ENCODE peak calls at places on chromosomes 13 and 19, in six cellular contexts. One of them, this sample, is unnamed.
A peak's percentile ranks its signal among the peaks of the same experiment; 100 is the strongest.

GRCh38 chr13:108962652-108963051 is 333.2 kb downstream of the MYO16 start:
- DNase-seq in brain microvascular endothelial cell: no peak
- DNase-seq in fibroblast of pulmonary artery: peak; percentile 43
- DNase-seq in Karpas-422: no peak
- DNase-seq in fibroblast of mammary gland: no peak
- DNase-seq in lower leg skin: no peak
- DNase-seq in this sample: no peak

GRCh38 chr19:1136918-1137317 is 33.1 kb downstream of the GPX4 start:
- DNase-seq in brain microvascular endothelial cell: no peak
- DNase-seq in fibroblast of pulmonary artery: no peak
- DNase-seq in Karpas-422: no peak
- DNase-seq in fibroblast of mammary gland: no peak
- DNase-seq in lower leg skin: no peak
- DNase-seq in this sample: no peak

GRCh38 chr19:4676955-4677731 is 7.0 kb upstream of the MYDGF start:
- DNase-seq in brain microvascular endothelial cell: peak; percentile 35
- DNase-seq in fibroblast of pulmonary artery: peak; percentile 56
- DNase-seq in Karpas-422: peak; percentile 84
- DNase-seq in fibroblast of mammary gland: peak; percentile 62
- DNase-seq in lower leg skin: no peak
- DNase-seq in this sample: no peak

GRCh38 chr19:14023404-14024235 is 4.3 kb upstream of the RLN3 start:
- DNase-seq in brain microvascular endothelial cell: peak; percentile 39
- DNase-seq in fibroblast of pulmonary artery: peak; percentile 69
- DNase-seq in Karpas-422: peak; percentile 61
- DNase-seq in fibroblast of mammary gland: no peak
- DNase-seq in lower leg skin: no peak
- DNase-seq in this sample: no peak

GRCh38 chr13:83819611-83820010 is 62.7 kb downstream of the SLITRK1 start:
- DNase-seq in brain microvascular endothelial cell: no peak
- DNase-seq in fibroblast of pulmonary artery: no peak
- DNase-seq in Karpas-422: no peak
- DNase-seq in fibroblast of mammary gland: peak; percentile 19
- DNase-seq in lower leg skin: no peak
- DNase-seq in this sample: no peak

GRCh38 chr19:14943601-14944000 is 2.3 kb downstream of the OR7C2 start:
- DNase-seq in brain microvascular endothelial cell: no peak
- DNase-seq in fibroblast of pulmonary artery: peak; percentile 51
- DNase-seq in Karpas-422: no peak
- DNase-seq in fibroblast of mammary gland: peak; percentile 1
- DNase-seq in lower leg skin: no peak
- DNase-seq in this sample: no peak

GRCh38 chr19:4930664-4931063 is 21.4 kb downstream of the UHRF1 start:
- DNase-seq in brain microvascular endothelial cell: no peak
- DNase-seq in fibroblast of pulmonary artery: no peak
- DNase-seq in Karpas-422: no peak
- DNase-seq in fibroblast of mammary gland: peak; percentile 93
- DNase-seq in lower leg skin: no peak
- DNase-seq in this sample: no peak

GRCh38 chr13:110380359-110381028 is 73.4 kb downstream of the COL4A2 start:
- DNase-seq in brain microvascular endothelial cell: peak; percentile 94
- DNase-seq in fibroblast of pulmonary artery: peak; percentile 89
- DNase-seq in Karpas-422: no peak
- DNase-seq in fibroblast of mammary gland: peak; percentile 89
- DNase-seq in lower leg skin: no peak
- DNase-seq in this sample: no peak

GRCh38 chr13:114096811-114097503 is 35.5 kb downstream of the RASA3 start:
- DNase-seq in brain microvascular endothelial cell: no peak
- DNase-seq in fibroblast of pulmonary artery: no peak
- DNase-seq in Karpas-422: no peak
- DNase-seq in fibroblast of mammary gland: no peak
- DNase-seq in lower leg skin: peak; percentile 73
- DNase-seq in this sample: no peak

GRCh38 chr19:48772503-48772953 is 17.2 kb downstream of the FGF21 start:
- DNase-seq in brain microvascular endothelial cell: no peak
- DNase-seq in fibroblast of pulmonary artery: no peak
- DNase-seq in Karpas-422: no peak
- DNase-seq in fibroblast of mammary gland: peak; percentile 34
- DNase-seq in lower leg skin: no peak
- DNase-seq in this sample: no peak

GRCh38 chr19:47447470-47448359 is 24.0 kb downstream of the SLC8A2 start:
- DNase-seq in brain microvascular endothelial cell: peak; percentile 23
- DNase-seq in fibroblast of pulmonary artery: peak; percentile 49
- DNase-seq in Karpas-422: peak; percentile 80
- DNase-seq in fibroblast of mammary gland: peak; percentile 41
- DNase-seq in lower leg skin: no peak
- DNase-seq in this sample: no peak

GRCh38 chr13:95564948-95565347 is 12.4 kb downstream of the CLDN10 start:
- DNase-seq in brain microvascular endothelial cell: no peak
- DNase-seq in fibroblast of pulmonary artery: peak; percentile 93
- DNase-seq in Karpas-422: no peak
- DNase-seq in fibroblast of mammary gland: peak; percentile 70
- DNase-seq in lower leg skin: no peak
- DNase-seq in this sample: no peak

GRCh38 chr19:35508129-35508528 is 5.3 kb downstream of the DMKN start:
- DNase-seq in brain microvascular endothelial cell: no peak
- DNase-seq in fibroblast of pulmonary artery: no peak
- DNase-seq in Karpas-422: no peak
- DNase-seq in fibroblast of mammary gland: no peak
- DNase-seq in lower leg skin: no peak
- DNase-seq in this sample: no peak

GRCh38 chr19:35510626-35510964 is 2.9 kb downstream of the DMKN start:
- DNase-seq in brain microvascular endothelial cell: no peak
- DNase-seq in fibroblast of pulmonary artery: no peak
- DNase-seq in Karpas-422: no peak
- DNase-seq in fibroblast of mammary gland: no peak
- DNase-seq in lower leg skin: no peak
- DNase-seq in this sample: no peak

GRCh38 chr19:35507561-35507960 is 5.9 kb downstream of the DMKN start:
- DNase-seq in brain microvascular endothelial cell: no peak
- DNase-seq in fibroblast of pulmonary artery: no peak
- DNase-seq in Karpas-422: no peak
- DNase-seq in fibroblast of mammary gland: no peak
- DNase-seq in lower leg skin: no peak
- DNase-seq in this sample: no peak

GRCh38 chr19:35509861-35510625 is 3.4 kb downstream of the DMKN start:
- DNase-seq in brain microvascular endothelial cell: no peak
- DNase-seq in fibroblast of pulmonary artery: peak; percentile 49
- DNase-seq in Karpas-422: peak; percentile 89
- DNase-seq in fibroblast of mammary gland: peak; percentile 32
- DNase-seq in lower leg skin: peak; percentile 94
- DNase-seq in this sample: no peak

GRCh38 chr19:35509018-35509652 is 4.3 kb downstream of the DMKN start:
- DNase-seq in brain microvascular endothelial cell: no peak
- DNase-seq in fibroblast of pulmonary artery: no peak
- DNase-seq in Karpas-422: no peak
- DNase-seq in fibroblast of mammary gland: no peak
- DNase-seq in lower leg skin: no peak
- DNase-seq in this sample: no peak
- H3K4me3 ChIP-seq in brain microvascular endothelial cell: no peak overlapping the region
- H3K4me3 ChIP-seq in fibroblast of pulmonary artery: no peak overlapping the region
- H3K4me3 ChIP-seq in Karpas-422: no peak overlapping the region
- H3K4me3 ChIP-seq in fibroblast of mammary gland: no peak overlapping the region
- H3K4me3 ChIP-seq in lower leg skin: no peak overlapping the region
- H3K4me3 ChIP-seq in this sample: no peak overlapping the region

DNA sequence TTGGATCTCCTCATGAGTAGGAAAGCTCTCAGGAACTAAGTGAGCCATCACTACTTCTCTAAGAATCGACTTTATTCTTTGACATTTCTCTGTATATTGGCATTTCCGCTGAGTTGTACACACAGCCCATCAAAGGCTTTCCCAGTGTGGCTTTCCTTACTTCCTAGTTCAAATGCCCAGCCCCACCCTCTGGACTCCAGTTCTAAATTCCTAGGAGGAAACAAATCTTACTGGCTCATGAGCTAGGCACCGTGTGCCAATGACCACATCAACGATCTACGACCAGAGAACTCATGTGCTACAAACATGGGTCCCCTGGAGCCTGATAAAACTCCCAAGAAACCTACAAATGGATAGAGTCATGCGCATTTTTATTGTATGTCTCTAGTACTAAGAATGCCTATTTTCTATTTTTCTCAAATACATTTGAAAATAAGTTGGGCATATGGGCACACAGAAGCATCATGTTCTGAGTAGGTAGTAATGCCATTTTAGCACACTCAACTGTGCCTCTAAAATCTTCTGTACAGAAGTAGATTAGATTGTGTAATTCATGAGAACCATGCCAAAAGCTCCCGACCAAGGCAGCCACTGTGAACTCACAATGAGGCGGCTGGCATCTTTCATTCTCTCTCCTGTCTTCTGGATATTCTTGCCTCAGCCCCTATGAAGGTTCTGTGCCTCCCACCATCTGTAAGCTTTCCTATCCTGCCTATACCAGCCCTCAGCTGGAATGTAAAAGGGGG is 10.5 kb upstream of the RAP2A start:
- DNase-seq in brain microvascular endothelial cell: no peak
- DNase-seq in fibroblast of pulmonary artery: peak; percentile 25
- DNase-seq in Karpas-422: peak; percentile 23
- DNase-seq in fibroblast of mammary gland: peak; percentile 21
- DNase-seq in lower leg skin: no peak
- DNase-seq in this sample: no peak
- H3K4me3 ChIP-seq in brain microvascular endothelial cell: no peak overlapping the region
- H3K4me3 ChIP-seq in fibroblast of pulmonary artery: no peak overlapping the region
- H3K4me3 ChIP-seq in Karpas-422: no peak overlapping the region
- H3K4me3 ChIP-seq in fibroblast of mammary gland: no peak overlapping the region
- H3K4me3 ChIP-seq in lower leg skin: no peak overlapping the region
- H3K4me3 ChIP-seq in this sample: no peak overlapping the region

DNA sequence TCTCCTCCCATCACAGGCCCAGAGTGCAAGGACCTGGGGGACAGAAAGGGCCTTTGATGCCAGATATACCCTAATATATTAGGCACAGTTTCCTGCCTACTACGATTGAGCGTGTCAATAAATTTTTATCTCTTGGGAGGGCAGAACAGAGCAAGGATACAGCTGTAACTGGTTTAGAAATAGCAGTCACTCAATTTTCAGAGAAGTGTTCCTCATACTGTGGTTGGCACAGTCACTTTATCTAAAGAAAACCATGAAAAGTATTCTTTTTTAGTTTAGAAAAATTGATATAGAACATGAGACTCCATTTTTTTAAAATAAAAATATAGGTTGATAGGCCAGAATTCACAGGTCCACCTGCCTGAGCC is 460 bp upstream of the ZNF155 start:
- DNase-seq in brain microvascular endothelial cell: no peak
- DNase-seq in fibroblast of pulmonary artery: no peak
- DNase-seq in Karpas-422: no peak
- DNase-seq in fibroblast of mammary gland: no peak
- DNase-seq in lower leg skin: no peak
- DNase-seq in this sample: no peak
- H3K4me3 ChIP-seq in brain microvascular endothelial cell: peak overlapping the region; percentile 67
- H3K4me3 ChIP-seq in fibroblast of pulmonary artery: peak overlapping the region; percentile 83
- H3K4me3 ChIP-seq in Karpas-422: no peak overlapping the region
- H3K4me3 ChIP-seq in fibroblast of mammary gland: peak overlapping the region; percentile 25
- H3K4me3 ChIP-seq in lower leg skin: no peak overlapping the region
- H3K4me3 ChIP-seq in this sample: peak overlapping the region; percentile 49

GRCh38 chr19:50047686-50048085 is 21.9 kb downstream of the ZNF473 start:
- DNase-seq in brain microvascular endothelial cell: no peak
- DNase-seq in fibroblast of pulmonary artery: no peak
- DNase-seq in Karpas-422: no peak
- DNase-seq in fibroblast of mammary gland: no peak
- DNase-seq in lower leg skin: no peak
- DNase-seq in this sample: no peak

GRCh38 chr19:50042363-50043024 is 16.7 kb downstream of the ZNF473 start:
- DNase-seq in brain microvascular endothelial cell: no peak
- DNase-seq in fibroblast of pulmonary artery: no peak
- DNase-seq in Karpas-422: no peak
- DNase-seq in fibroblast of mammary gland: no peak
- DNase-seq in lower leg skin: no peak
- DNase-seq in this sample: no peak

GRCh38 chr19:50043967-50044366 is 18.2 kb downstream of the ZNF473 start:
- DNase-seq in brain microvascular endothelial cell: no peak
- DNase-seq in fibroblast of pulmonary artery: no peak
- DNase-seq in Karpas-422: no peak
- DNase-seq in fibroblast of mammary gland: no peak
- DNase-seq in lower leg skin: no peak
- DNase-seq in this sample: no peak

GRCh38 chr19:50046649-50047503 is 21.1 kb downstream of the ZNF473 start:
- DNase-seq in brain microvascular endothelial cell: peak; percentile 7
- DNase-seq in fibroblast of pulmonary artery: peak; percentile 17
- DNase-seq in Karpas-422: peak; percentile 78
- DNase-seq in fibroblast of mammary gland: no peak
- DNase-seq in lower leg skin: peak; percentile 87
- DNase-seq in this sample: no peak

DNA sequence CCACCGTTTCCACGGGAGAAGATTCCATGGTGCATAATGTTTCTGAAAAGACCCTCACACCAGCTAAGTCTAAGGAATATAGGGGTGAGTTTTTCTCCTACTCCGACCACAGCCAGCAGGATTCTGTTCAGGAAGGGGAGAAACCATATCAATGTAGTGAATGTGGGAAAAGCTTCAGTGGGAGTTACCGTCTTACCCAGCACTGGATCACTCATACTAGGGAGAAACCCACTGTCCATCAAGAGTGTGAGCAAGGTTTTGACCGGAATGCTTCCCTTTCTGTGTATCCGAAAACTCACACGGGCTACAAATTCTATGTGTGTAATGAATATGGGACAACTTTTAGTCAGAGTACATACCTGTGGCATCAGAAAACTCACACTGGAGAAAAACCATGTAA is 19.1 kb downstream of the ZNF473 start:
- DNase-seq in brain microvascular endothelial cell: no peak
- DNase-seq in fibroblast of pulmonary artery: no peak
- DNase-seq in Karpas-422: no peak
- DNase-seq in fibroblast of mammary gland: no peak
- DNase-seq in lower leg skin: no peak
- DNase-seq in this sample: no peak
- H3K4me3 ChIP-seq in brain microvascular endothelial cell: no peak overlapping the region
- H3K4me3 ChIP-seq in fibroblast of pulmonary artery: no peak overlapping the region
- H3K4me3 ChIP-seq in Karpas-422: no peak overlapping the region
- H3K4me3 ChIP-seq in fibroblast of mammary gland: no peak overlapping the region
- H3K4me3 ChIP-seq in lower leg skin: no peak overlapping the region
- H3K4me3 ChIP-seq in this sample: no peak overlapping the region

GRCh38 chr19:55178781-55179569 is 1.1 kb downstream of the SYT5 start:
- DNase-seq in brain microvascular endothelial cell: peak; percentile 95
- DNase-seq in fibroblast of pulmonary artery: peak; percentile 80
- DNase-seq in Karpas-422: peak; percentile 99
- DNase-seq in fibroblast of mammary gland: peak; percentile 84
- DNase-seq in lower leg skin: no peak
- DNase-seq in this sample: no peak
- H3K4me3 ChIP-seq in brain microvascular endothelial cell: peak overlapping the region; percentile 42
- H3K4me3 ChIP-seq in fibroblast of pulmonary artery: peak overlapping the region; percentile 44
- H3K4me3 ChIP-seq in Karpas-422: peak overlapping the region; percentile 64
- H3K4me3 ChIP-seq in fibroblast of mammary gland: peak overlapping the region; percentile 29
- H3K4me3 ChIP-seq in lower leg skin: no peak overlapping the region
- H3K4me3 ChIP-seq in this sample: peak overlapping the region; percentile 57

DNA sequence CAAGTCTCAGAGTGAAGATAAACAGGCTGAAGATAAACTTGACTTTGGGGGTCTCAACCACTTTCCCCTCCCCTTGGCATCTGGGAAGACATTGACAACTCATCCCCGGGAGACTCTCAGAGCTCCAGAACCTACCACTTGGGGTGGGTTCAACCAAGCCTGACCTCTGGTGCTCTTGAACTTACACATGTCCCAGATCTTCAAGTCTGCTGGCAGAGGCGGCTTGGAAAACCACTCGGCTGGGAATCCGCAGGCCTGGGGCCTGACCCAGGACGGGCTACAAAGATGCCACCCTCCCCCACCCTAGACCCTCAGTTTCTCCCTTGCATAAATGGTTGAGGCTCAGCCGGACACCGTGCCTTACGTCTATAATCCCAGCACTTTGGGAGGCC is 512 bp downstream of the LRRC8E start:
- DNase-seq in brain microvascular endothelial cell: no peak
- DNase-seq in fibroblast of pulmonary artery: no peak
- DNase-seq in Karpas-422: no peak
- DNase-seq in fibroblast of mammary gland: no peak
- DNase-seq in lower leg skin: no peak
- DNase-seq in this sample: no peak
- H3K4me3 ChIP-seq in brain microvascular endothelial cell: peak overlapping the region; percentile 68
- H3K4me3 ChIP-seq in fibroblast of pulmonary artery: peak overlapping the region; percentile 70
- H3K4me3 ChIP-seq in Karpas-422: no peak overlapping the region
- H3K4me3 ChIP-seq in fibroblast of mammary gland: peak overlapping the region; percentile 71
- H3K4me3 ChIP-seq in lower leg skin: peak overlapping the region; percentile 44
- H3K4me3 ChIP-seq in this sample: peak overlapping the region; percentile 71

GRCh38 chr19:43765109-43765876 is 10.5 kb upstream of the SMG9 start:
- DNase-seq in brain microvascular endothelial cell: peak; percentile 95
- DNase-seq in fibroblast of pulmonary artery: peak; percentile 89
- DNase-seq in Karpas-422: no peak
- DNase-seq in fibroblast of mammary gland: peak; percentile 97
- DNase-seq in lower leg skin: peak; percentile 93
- DNase-seq in this sample: peak; percentile 81
- H3K4me3 ChIP-seq in brain microvascular endothelial cell: no peak overlapping the region
- H3K4me3 ChIP-seq in fibroblast of pulmonary artery: no peak overlapping the region
- H3K4me3 ChIP-seq in Karpas-422: no peak overlapping the region
- H3K4me3 ChIP-seq in fibroblast of mammary gland: no peak overlapping the region
- H3K4me3 ChIP-seq in lower leg skin: no peak overlapping the region
- H3K4me3 ChIP-seq in this sample: no peak overlapping the region

This sample was measured in AG04450.